ENCODE peak calls at places on chromosome 22, in six cellular contexts. U is CD4-positive, CD25-positive, alpha-beta regulatory T cell; G is psoas muscle; Y is fibroblast of lung; N is IMR-90; E is neural progenitor cell. L is an unnamed sample.

GRCh38 chr22:46879083-46879482 is 116.6 kb downstream of the TBC1D22A start:
- DNase-seq in N (peak; percentile 59), E (no peak), U (no peak), G (no peak), Y (no peak), L (no peak)

GRCh38 chr22:48700566-48701295 is 1126.9 kb downstream of the BRD1 start:
- DNase-seq in G (peak; percentile 23), Y (no peak), E (no peak), U (no peak), N (no peak), L (no peak)

GRCh38 chr22:30420401-30421178 is 5.0 kb upstream of the MTFP1 start:
- DNase-seq in N (peak; percentile 90), Y (peak; percentile 96), U (no peak), E (no peak), G (no peak), L (no peak)

GRCh38 chr22:37193629-37194191 is 5.7 kb upstream of the C1QTNF6 start:
- DNase-seq in E (no peak), N (peak; percentile 36), Y (peak; percentile 22), G (peak; percentile 4), U (peak; percentile 52), L (peak; percentile 75)

GRCh38 chr22:29820941-29821789 is 16.9 kb downstream of the ASCC2 start:
- DNase-seq in G (peak; percentile 61), U (peak; percentile 6), Y (peak; percentile 98), E (no peak), N (peak; percentile 98), L (peak; percentile 88)

GRCh38 chr22:36934153-36934939 is 20.9 kb downstream of the CSF2RB start:
- DNase-seq in E (no peak), N (no peak), U (no peak), Y (no peak), G (no peak), L (no peak)

GRCh38 chr22:48749555-48750227 is 1078.0 kb downstream of the BRD1 start:
- DNase-seq in U (no peak), G (no peak), E (no peak), Y (no peak), N (no peak), L (no peak)

GRCh38 chr22:20567993-20568417 is 60.6 kb downstream of the MED15 start:
- DNase-seq in N (peak; percentile 59), G (peak; percentile 21), E (no peak), U (no peak), Y (no peak), L (no peak)

GRCh38 chr22:20312396-20313191 is 7.3 kb downstream of the DGCR6L start:
- DNase-seq in N (no peak), Y (no peak), G (no peak), U (no peak), E (peak; percentile 0), L (peak; percentile 14)

GRCh38 chr22:37448521-37449150 is 21.4 kb upstream of the ELFN2 start:
- DNase-seq in Y (no peak), G (no peak), U (no peak), E (no peak), N (no peak), L (no peak)

GRCh38 chr22:35288116-35288515 is 11.6 kb upstream of the TOM1 start:
- DNase-seq in U (no peak), N (no peak), G (no peak), E (no peak), Y (no peak), L (no peak)

GRCh38 chr22:35292786-35293185 is 6.9 kb upstream of the TOM1 start:
- DNase-seq in E (no peak), U (no peak), Y (no peak), G (no peak), N (no peak), L (no peak)
- H3K4me1 ChIP-seq in E (no peaks in the 10 kb centered on the region), U (no peaks in the 10 kb centered on the region), Y (no peaks in the 10 kb centered on the region), G (no peaks in the 10 kb centered on the region), N (no peaks in the 10 kb centered on the region), L (no peaks in the 10 kb centered on the region)

DNA sequence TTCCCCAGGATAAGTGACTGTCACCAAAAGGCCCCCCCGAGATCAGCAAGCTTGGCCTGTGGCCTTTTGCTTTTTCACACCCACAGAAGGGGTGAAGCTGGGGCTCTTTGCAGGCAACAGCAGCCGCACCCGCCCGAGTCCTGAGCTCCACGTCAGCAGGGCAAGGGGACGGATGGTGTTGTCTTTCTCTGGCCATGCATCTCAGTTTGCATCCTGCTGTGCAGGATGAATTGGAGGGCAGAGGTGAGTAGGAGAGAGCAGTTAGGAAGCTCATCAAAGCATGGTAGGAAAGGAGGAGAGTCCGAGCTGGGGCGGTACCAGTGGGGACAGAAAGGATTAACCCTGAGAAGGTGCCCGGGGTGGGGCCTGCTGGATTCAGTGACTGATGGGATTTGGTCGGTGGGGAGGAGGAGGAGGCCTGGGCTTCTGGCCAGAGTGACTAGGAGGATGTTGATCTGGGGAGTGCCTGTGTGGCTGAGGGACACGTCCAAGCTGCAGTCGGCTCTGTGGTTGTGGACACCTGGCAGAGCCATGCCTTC is 14.5 kb downstream of the FAM83F start:
- DNase-seq in E (peak; percentile 92), G (no peak), N (peak; percentile 16), U (no peak), Y (peak; percentile 42), L (peak; percentile 59)
- H3K4me1 ChIP-seq in E (peaks cover 29% of the 10 kb centered on the region), G (no peaks in the 10 kb centered on the region), N (no peaks in the 10 kb centered on the region), U (no peaks in the 10 kb centered on the region), Y (no peaks in the 10 kb centered on the region), L (no peaks in the 10 kb centered on the region)

GRCh38 chr22:22923930-22924329 is 36.3 kb downstream of the IGLL5 start:
- DNase-seq in E (no peak), U (no peak), N (no peak), Y (no peak), G (no peak), L (no peak)

GRCh38 chr22:22925795-22926358 is 38.3 kb downstream of the IGLL5 start:
- DNase-seq in G (no peak), E (no peak), N (no peak), U (no peak), Y (no peak), L (no peak)

GRCh38 chr22:22924369-22925145 is 36.9 kb downstream of the IGLL5 start:
- DNase-seq in Y (no peak), N (no peak), E (no peak), U (no peak), G (no peak), L (no peak)

GRCh38 chr22:22926359-22927195 is 39.0 kb downstream of the IGLL5 start:
- DNase-seq in U (no peak), N (no peak), G (no peak), E (no peak), Y (no peak), L (no peak)

DNA sequence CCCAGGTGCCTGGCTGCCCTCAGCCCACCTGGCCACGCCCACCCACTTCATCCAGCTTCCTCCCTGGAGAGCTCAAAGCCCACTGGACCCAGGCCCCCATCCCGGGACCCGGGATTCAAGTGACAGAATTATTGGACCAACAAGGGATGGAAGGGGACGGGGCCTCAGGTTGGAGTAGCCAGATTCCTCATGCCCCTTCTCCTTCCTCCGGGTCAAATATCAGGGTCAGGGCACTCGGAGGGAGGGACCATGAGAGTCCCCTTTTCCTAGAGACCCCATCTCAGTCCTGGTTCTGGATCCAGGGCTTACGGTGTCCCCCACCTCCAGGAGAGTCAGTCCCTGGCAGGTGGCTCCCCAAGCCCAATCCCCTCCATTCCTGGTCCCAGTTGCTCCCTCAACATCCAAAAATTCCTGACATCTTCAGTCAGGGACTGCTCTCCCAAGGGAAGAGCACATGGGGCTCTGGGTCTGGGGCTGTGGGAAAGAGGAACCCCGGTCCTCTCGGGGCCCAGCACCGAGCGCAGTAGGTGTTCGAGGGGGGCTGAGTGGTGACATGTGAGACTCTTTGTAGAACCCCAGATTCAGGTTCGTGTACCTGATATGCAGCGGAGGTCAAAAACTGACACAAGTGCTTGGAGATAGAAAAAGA is 37.7 kb downstream of the IGLL5 start:
- DNase-seq in Y (no peak), U (no peak), G (no peak), N (no peak), E (no peak), L (no peak)
- H3K4me1 ChIP-seq in Y (no peaks in the 10 kb centered on the region), U (peaks cover 14% of the 10 kb centered on the region), G (no peaks in the 10 kb centered on the region), N (no peaks in the 10 kb centered on the region), E (peaks cover 3% of the 10 kb centered on the region), L (no peaks in the 10 kb centered on the region)

DNA sequence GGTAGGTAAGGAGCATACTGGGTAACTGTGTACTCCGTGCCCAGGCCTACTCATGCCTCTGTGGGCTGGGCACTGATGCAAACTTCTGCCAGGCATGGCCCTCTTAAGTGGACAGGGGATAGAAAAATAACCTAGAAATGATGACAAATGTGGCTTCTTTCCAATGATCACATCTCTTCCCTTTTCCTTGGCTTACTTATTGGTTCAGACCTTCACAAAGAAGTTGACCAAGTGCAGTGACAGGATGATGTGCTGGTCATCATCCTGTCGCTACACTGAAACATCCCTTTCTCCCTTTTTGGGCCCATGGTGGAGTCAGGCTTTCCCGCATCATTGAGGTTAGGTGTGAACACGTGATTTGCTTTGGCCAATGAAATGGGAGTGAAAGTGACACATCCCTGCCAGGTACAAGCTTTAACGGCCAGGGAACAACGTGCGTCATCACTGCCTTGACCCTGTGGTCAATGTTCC is 31.8 kb upstream of the APOBEC3A start:
- DNase-seq in Y (peak; percentile 52), N (peak; percentile 30), E (no peak), U (no peak), G (no peak), L (no peak)
- H3K4me1 ChIP-seq in Y (peaks cover 6% of the 10 kb centered on the region), N (peaks cover 6% of the 10 kb centered on the region), E (no peaks in the 10 kb centered on the region), U (no peaks in the 10 kb centered on the region), G (peaks cover 13% of the 10 kb centered on the region), L (peaks cover 12% of the 10 kb centered on the region)

GRCh38 chr22:41578114-41578513 is 11.5 kb downstream of the PMM1 start:
- DNase-seq in Y (no peak), G (no peak), N (no peak), E (no peak), U (no peak), L (no peak)
- H3K4me1 ChIP-seq in Y (peaks cover 10% of the 10 kb centered on the region), G (no peaks in the 10 kb centered on the region), N (peaks cover 7% of the 10 kb centered on the region), E (no peaks in the 10 kb centered on the region), U (no peaks in the 10 kb centered on the region), L (no peaks in the 10 kb centered on the region)

DNA sequence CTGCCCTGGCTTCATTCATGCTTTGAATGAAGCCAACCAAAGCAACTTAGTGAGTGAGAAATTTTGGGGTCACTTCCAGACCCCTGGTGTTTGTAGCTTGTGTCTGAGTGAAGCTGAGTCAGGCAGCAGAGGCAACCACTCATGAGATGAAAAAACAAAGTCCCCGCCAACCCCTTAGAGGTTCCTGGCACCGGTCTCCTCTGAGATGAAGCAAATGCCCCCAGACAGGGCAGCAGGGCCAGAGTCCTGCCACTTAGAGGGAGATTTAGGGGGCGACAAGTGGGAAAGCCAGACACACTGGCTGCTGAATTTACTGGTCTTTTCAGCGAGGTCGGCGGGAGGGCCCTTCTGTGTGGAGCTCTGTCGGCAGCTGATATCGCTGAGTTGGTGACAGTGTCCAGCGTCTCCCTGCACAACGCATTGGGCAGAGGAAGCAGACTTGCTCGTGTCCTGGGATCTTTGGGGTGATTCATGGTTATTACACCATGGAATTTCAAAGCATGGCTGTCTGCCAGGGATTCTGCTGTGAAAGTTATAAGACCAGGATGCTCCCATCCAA is 482.6 kb downstream of the MIAT start:
- DNase-seq in Y (peak; percentile 90), E (peak; percentile 31), U (no peak), N (peak; percentile 83), G (no peak), L (no peak)
- H3K4me1 ChIP-seq in Y (peaks cover 9% of the 10 kb centered on the region), E (peaks cover 24% of the 10 kb centered on the region), U (no peaks in the 10 kb centered on the region), N (peaks cover 5% of the 10 kb centered on the region), G (no peaks in the 10 kb centered on the region), L (no peaks in the 10 kb centered on the region)